ENCODE peak calls at places on chromosome 20, in six cellular contexts. Q, H, P, M, B and L are unnamed samples.

GRCh38 chr20:62425281-62426058 is 1.9 kb downstream of the RBBP8NL start:
- DNase-seq in Q (no peak), H (no peak), P (no peak), M (no peak), B (no peak), L (no peak)

GRCh38 chr20:36234771-36235320 is 1.4 kb upstream of the AAR2 start:
- DNase-seq in Q (no peak), H (no peak), P (no peak), M (no peak), B (no peak), L (no peak)

GRCh38 chr20:33653218-33653899 is 8.8 kb upstream of the C20orf144 start:
- DNase-seq in Q (peak; percentile 40), H (peak; percentile 83), P (no peak), M (no peak), B (no peak), L (no peak)

GRCh38 chr20:1317545-1318255 is 11.2 kb downstream of the SDCBP2 start:
- DNase-seq in Q (no peak), H (no peak), P (no peak), M (no peak), B (no peak), L (no peak)

GRCh38 chr20:49392745-49393144 is 89.7 kb downstream of the KCNB1 start:
- DNase-seq in Q (no peak), H (no peak), P (no peak), M (no peak), B (no peak), L (no peak)

GRCh38 chr20:23248524-23248923 is 102.1 kb upstream of the NXT1 start:
- DNase-seq in Q (no peak), H (no peak), P (no peak), M (no peak), B (no peak), L (no peak)

GRCh38 chr20:21505161-21505809 is 8.6 kb downstream of the NKX2-2 start:
- DNase-seq in Q (peak; percentile 95), H (peak; percentile 77), P (peak; percentile 42), M (no peak), B (peak; percentile 77), L (no peak)

GRCh38 chr20:60255866-60256265 is 297.6 kb downstream of the CDH26 start:
- DNase-seq in Q (no peak), H (no peak), P (no peak), M (no peak), B (no peak), L (peak; percentile 13)

GRCh38 chr20:50189681-50190250 is 864 bp upstream of the CEBPB start:
- DNase-seq in Q (peak; percentile 92), H (no peak), P (no peak), M (no peak), B (peak; percentile 78), L (no peak)

GRCh38 chr20:2942439-2942838 is 69.2 kb downstream of the PTPRA start:
- DNase-seq in Q (no peak), H (no peak), P (no peak), M (no peak), B (no peak), L (no peak)

GRCh38 chr20:20022498-20022897 is 5.3 kb downstream of the NAA20 start:
- DNase-seq in Q (no peak), H (no peak), P (no peak), M (no peak), B (no peak), L (no peak)

GRCh38 chr20:41038878-41039404 is 10.3 kb downstream of the TOP1 start:
- DNase-seq in Q (no peak), H (no peak), P (no peak), M (no peak), B (no peak), L (no peak)

GRCh38 chr20:53621482-53622246 is 28.0 kb upstream of the ZNF217 start:
- DNase-seq in Q (no peak), H (peak; percentile 95), P (no peak), M (peak; percentile 78), B (peak; percentile 62), L (peak; percentile 92)

GRCh38 chr20:10060223-10060622 is 25.4 kb downstream of the ANKEF1 start:
- DNase-seq in Q (no peak), H (peak; percentile 65), P (no peak), M (no peak), B (no peak), L (no peak)

GRCh38 chr20:13996265-13996664 is 949 bp downstream of the MACROD2 start:
- DNase-seq in Q (no peak), H (no peak), P (no peak), M (no peak), B (no peak), L (no peak)

GRCh38 chr20:48711696-48712464 is 115.9 kb downstream of the PREX1 start:
- DNase-seq in Q (no peak), H (no peak), P (no peak), M (no peak), B (no peak), L (no peak)

GRCh38 chr20:46977909-46978588 is 83.4 kb downstream of the EYA2 start:
- DNase-seq in Q (no peak), H (no peak), P (no peak), M (no peak), B (no peak), L (no peak)

GRCh38 chr20:44187054-44187762 is at the start of gene JPH2:
- DNase-seq in Q (no peak), H (peak; percentile 24), P (no peak), M (peak; percentile 89), B (peak; percentile 88), L (peak; percentile 52)

GRCh38 chr20:4170621-4171537 is 155.5 kb upstream of the RNF24 start:
- DNase-seq in Q (no peak), H (no peak), P (no peak), M (no peak), B (no peak), L (no peak)

GRCh38 chr20:48476854-48477253 is 350.9 kb downstream of the PREX1 start:
- DNase-seq in Q (no peak), H (no peak), P (no peak), M (no peak), B (no peak), L (no peak)

GRCh38 chr20:31604567-31605030 is 490 bp upstream of the ID1 start:
- DNase-seq in Q (no peak), H (peak; percentile 49), P (no peak), M (no peak), B (no peak), L (no peak)

GRCh38 chr20:35547319-35547718 is 5.4 kb downstream of the ERGIC3 start:
- DNase-seq in Q (no peak), H (no peak), P (no peak), M (no peak), B (peak; percentile 6), L (no peak)

GRCh38 chr20:7694940-7695567 is 245.2 kb downstream of the HAO1 start:
- DNase-seq in Q (no peak), H (no peak), P (no peak), M (no peak), B (no peak), L (no peak)

GRCh38 chr20:51486197-51487005 is 56.1 kb downstream of the NFATC2 start:
- DNase-seq in Q (no peak), H (no peak), P (no peak), M (no peak), B (no peak), L (no peak)

GRCh38 chr20:51484141-51484815 is 58.2 kb downstream of the NFATC2 start:
- DNase-seq in Q (no peak), H (no peak), P (no peak), M (no peak), B (no peak), L (no peak)

GRCh38 chr20:51482836-51483235 is 59.7 kb downstream of the NFATC2 start:
- DNase-seq in Q (no peak), H (no peak), P (no peak), M (no peak), B (no peak), L (no peak)

GRCh38 chr20:51480507-51481270 is 61.8 kb downstream of the NFATC2 start:
- DNase-seq in Q (no peak), H (no peak), P (no peak), M (no peak), B (no peak), L (no peak)

GRCh38 chr20:51481311-51481997 is 61.1 kb downstream of the NFATC2 start:
- DNase-seq in Q (no peak), H (no peak), P (no peak), M (no peak), B (no peak), L (no peak)
- H3K4me3 ChIP-seq in Q (no peak overlapping the region), H (no peak overlapping the region), P (no peak overlapping the region), M (no peak overlapping the region), B (no peak overlapping the region), L (no peak overlapping the region)

GRCh38 chr20:59222982-59223610 is 59.5 kb downstream of the ZNF831 start:
- DNase-seq in Q (no peak), H (peak; percentile 46), P (no peak), M (no peak), B (no peak), L (no peak)
- TF ChIP-seq CTCF in Q (no peak), H (peak; percentile 36), P (no peak), M (no peak), B (no peak), L (no peak)

DNA sequence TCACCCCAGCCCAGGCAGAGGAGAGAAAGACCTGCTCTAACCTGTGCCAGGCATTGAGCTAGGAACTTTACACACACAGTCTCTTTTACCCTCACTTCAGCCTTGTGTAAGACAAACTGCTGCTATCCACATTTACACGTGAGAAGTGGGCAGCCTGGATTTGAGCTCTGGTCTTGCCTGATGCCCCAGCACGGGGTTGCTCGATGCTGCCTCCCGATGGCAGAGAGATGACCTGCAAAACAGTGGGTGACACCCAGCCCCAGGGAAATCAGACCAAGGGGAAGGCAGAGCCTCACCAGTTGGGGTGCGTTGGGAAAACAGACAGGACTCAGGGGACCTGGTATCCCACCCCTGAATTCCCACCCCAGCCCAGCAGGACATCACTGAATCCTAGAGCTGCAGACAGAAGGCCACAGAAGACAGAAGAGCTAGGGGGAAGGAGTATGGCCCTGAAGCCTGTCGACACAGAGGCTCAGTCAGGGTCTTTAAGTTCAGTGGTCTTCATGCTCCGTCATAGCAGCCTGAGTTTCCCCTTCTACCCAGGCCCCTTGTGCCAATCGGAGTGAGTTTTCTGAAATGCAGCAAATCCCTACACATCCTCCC is 990 bp downstream of the BPI start:
- DNase-seq in Q (peak; percentile 85), H (peak; percentile 36), P (no peak), M (no peak), B (peak; percentile 76), L (no peak)
- H3K4me3 ChIP-seq in Q (no peak overlapping the region), H (no peak overlapping the region), P (no peak overlapping the region), M (no peak overlapping the region), B (no peak overlapping the region), L (no peak overlapping the region)

DNA sequence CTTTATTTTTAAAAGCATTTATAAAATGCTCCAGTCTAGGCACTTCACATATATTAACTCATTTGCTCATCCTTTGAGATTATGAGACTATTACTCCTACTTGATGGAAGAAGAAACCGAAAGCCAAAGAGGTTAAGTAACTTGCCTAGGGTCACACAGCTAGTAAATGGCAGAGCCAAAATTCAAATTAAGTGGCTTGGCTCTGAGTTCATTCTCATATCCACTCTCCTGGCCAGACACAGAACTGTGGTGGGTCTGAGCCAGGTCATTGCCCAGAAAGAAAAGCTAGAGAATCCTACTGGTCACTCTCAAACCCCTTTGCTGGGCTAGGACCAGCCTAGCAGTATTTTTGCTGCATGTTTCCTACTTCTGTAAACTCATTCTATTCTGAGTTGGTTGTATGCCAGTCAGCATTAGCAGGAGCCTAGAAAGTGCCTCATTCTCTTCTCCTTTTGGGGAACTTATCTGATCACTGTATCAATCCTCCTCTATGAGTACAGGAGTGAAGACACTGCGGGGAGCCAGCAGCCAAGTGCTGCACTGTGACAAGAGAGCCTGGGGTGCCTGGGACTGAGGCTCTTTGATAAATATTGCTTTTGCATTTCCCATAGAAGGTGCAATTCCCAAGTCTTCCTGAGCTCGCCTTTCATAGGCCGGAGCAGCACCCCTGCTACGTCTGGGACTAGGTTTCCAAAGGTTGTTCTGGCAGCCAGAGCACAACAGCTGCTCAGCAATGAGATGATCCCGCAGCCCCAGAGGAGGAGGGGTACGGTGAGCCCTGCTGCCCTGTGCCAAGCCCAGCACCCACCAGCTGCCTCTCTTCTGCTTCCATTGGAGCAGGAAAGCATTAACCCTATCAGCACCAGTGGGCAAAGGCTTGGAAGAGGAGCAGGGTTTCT is 728.3 kb downstream of the MAFB start:
- DNase-seq in Q (no peak), H (peak; percentile 7), P (no peak), M (no peak), B (peak; percentile 80), L (no peak)
- TF ChIP-seq CTCF in Q (no peak), H (no peak), P (no peak), M (no peak), B (peak; percentile 18), L (no peak)